ENCODE peak calls at places on chromosomes 7 and 10, in nine cellular contexts. Y is ACHN, N is body of pancreas, O is cardiac muscle cell, U is posterior cingulate gyrus, B is ovary, M is cerebellum, A is GM23248, S is neural progenitor cell. Z is an unnamed sample.

GRCh38 chr10:22258471-22258870 is 40.7 kb upstream of the EBLN1 start:
- DNase-seq in Y (no peak), N (no peak), O (no peak), U (peak), B (no peak), M (no peak), A (no peak), S (no peak), Z (no peak)

GRCh38 chr7:151663382-151664100 is 143.8 kb upstream of the RHEB start:
- DNase-seq in Y (no peak), N (no peak), O (no peak), U (no peak), B (no peak), M (no peak), A (peak), S (no peak), Z (no peak)

GRCh38 chr7:150451097-150451793 is 815 bp downstream of the GIMAP8 start:
- DNase-seq in Y (no peak), N (peak), O (no peak), U (peak), B (no peak), M (no peak), A (no peak), S (no peak), Z (peak)

GRCh38 chr10:25498645-25499044 is 323.8 kb downstream of the GPR158 start:
- DNase-seq in Y (no peak), N (no peak), O (no peak), U (no peak), B (no peak), M (no peak), A (no peak), S (no peak), Z (no peak)

GRCh38 chr7:132865366-132865765 is 216.5 kb downstream of the CHCHD3 start:
- DNase-seq in Y (no peak), N (no peak), O (no peak), U (no peak), B (no peak), M (no peak), A (peak), S (no peak), Z (no peak)

GRCh38 chr10:32139223-32140073 is 83.2 kb upstream of the KIF5B start:
- DNase-seq in Y (peak), N (peak), O (no peak), U (no peak), B (peak), M (no peak), A (peak), S (peak), Z (no peak)

GRCh38 chr10:15189133-15189881 is 20.8 kb upstream of the NMT2 start:
- DNase-seq in Y (no peak), N (no peak), O (no peak), U (no peak), B (no peak), M (no peak), A (no peak), S (no peak), Z (no peak)

GRCh38 chr10:58834093-58834674 is 321.5 kb downstream of the BICC1 start:
- DNase-seq in Y (no peak), N (no peak), O (no peak), U (no peak), B (no peak), M (no peak), A (peak), S (no peak), Z (no peak)

GRCh38 chr7:34281260-34281659 is 375.9 kb downstream of the BMPER start:
- DNase-seq in Y (peak), N (no peak), O (no peak), U (no peak), B (no peak), M (no peak), A (peak), S (no peak), Z (no peak)

GRCh38 chr7:101804642-101805401 is 12.6 kb upstream of the CUX1 start:
- DNase-seq in Y (peak), N (peak), O (no peak), U (no peak), B (no peak), M (no peak), A (peak), S (peak), Z (no peak)

GRCh38 chr7:155483868-155484325 is 26.0 kb downstream of the EN2 start:
- DNase-seq in Y (no peak), N (no peak), O (no peak), U (no peak), B (no peak), M (no peak), A (no peak), S (no peak), Z (no peak)

GRCh38 chr7:9241826-9242225 is 808.4 kb downstream of the NXPH1 start:
- DNase-seq in Y (no peak), N (no peak), O (peak), U (no peak), B (no peak), M (no peak), A (no peak), S (no peak), Z (no peak)

GRCh38 chr10:75708060-75708459 is 276.6 kb downstream of the LRMDA start:
- DNase-seq in Y (no peak), N (no peak), O (no peak), U (no peak), B (no peak), M (no peak), A (no peak), S (no peak), Z (no peak)

GRCh38 chr7:16399265-16399801 is 22.0 kb downstream of the CRPPA start:
- DNase-seq in Y (no peak), N (peak), O (peak), U (no peak), B (no peak), M (no peak), A (peak), S (no peak), Z (peak)

GRCh38 chr10:30059209-30060107 is at the start of gene JCAD:
- DNase-seq in Y (peak), N (peak), O (peak), U (peak), B (peak), M (peak), A (peak), S (peak), Z (no peak)

GRCh38 chr10:71339796-71340589 is 20.9 kb downstream of the SLC29A3 start:
- DNase-seq in Y (no peak), N (no peak), O (no peak), U (no peak), B (no peak), M (no peak), A (no peak), S (no peak), Z (no peak)

GRCh38 chr7:116097365-116098009 is 66.9 kb upstream of the TFEC start:
- DNase-seq in Y (peak), N (no peak), O (no peak), U (no peak), B (no peak), M (no peak), A (peak), S (no peak), Z (no peak)

GRCh38 chr10:75395171-75395954 is 6.2 kb downstream of the ZNF503 start:
- DNase-seq in Y (no peak), N (peak), O (peak), U (no peak), B (peak), M (no peak), A (peak), S (peak), Z (no peak)

Z was measured in CD8-positive, alpha-beta memory T cell.